ENCODE peak calls at places on chromosomes 7 and 10, in four cellular contexts. One of them, this sample, is unnamed.

GRCh38 chr7:46900312-46901263 is 681.3 kb downstream of the TNS3 start:
- ATAC-seq in effector memory CD8-positive, alpha-beta T cell: no peak
- ATAC-seq in heart left ventricle: peak; percentile 98
- ATAC-seq in left lobe of liver: no peak
- ATAC-seq in this sample: no peak

GRCh38 chr10:93461807-93462178 is 20.3 kb downstream of the MYOF start:
- ATAC-seq in effector memory CD8-positive, alpha-beta T cell: no peak
- ATAC-seq in heart left ventricle: no peak
- ATAC-seq in left lobe of liver: no peak
- ATAC-seq in this sample: no peak

GRCh38 chr7:114708646-114709045 is 213.2 kb upstream of the MDFIC start:
- ATAC-seq in effector memory CD8-positive, alpha-beta T cell: no peak
- ATAC-seq in heart left ventricle: no peak
- ATAC-seq in left lobe of liver: no peak
- ATAC-seq in this sample: no peak

GRCh38 chr10:95440326-95440725 is 120.8 kb downstream of the SORBS1 start:
- ATAC-seq in effector memory CD8-positive, alpha-beta T cell: no peak
- ATAC-seq in heart left ventricle: no peak
- ATAC-seq in left lobe of liver: no peak
- ATAC-seq in this sample: no peak

GRCh38 chr10:110504111-110504735 is 6.5 kb downstream of the DUSP5 start:
- ATAC-seq in effector memory CD8-positive, alpha-beta T cell: peak; percentile 89
- ATAC-seq in heart left ventricle: peak; percentile 4
- ATAC-seq in left lobe of liver: peak; percentile 40
- ATAC-seq in this sample: peak; percentile 54

GRCh38 chr10:102796407-102797176 is 40.6 kb downstream of the CYP17A1 start:
- ATAC-seq in effector memory CD8-positive, alpha-beta T cell: peak; percentile 97
- ATAC-seq in heart left ventricle: peak; percentile 97
- ATAC-seq in left lobe of liver: peak; percentile 91
- ATAC-seq in this sample: peak; percentile 92

GRCh38 chr7:6436385-6436685 is 11.4 kb downstream of the DAGLB start:
- ATAC-seq in effector memory CD8-positive, alpha-beta T cell: no peak
- ATAC-seq in heart left ventricle: peak; percentile 22
- ATAC-seq in left lobe of liver: peak; percentile 10
- ATAC-seq in this sample: peak; percentile 10

GRCh38 chr10:29470355-29470705 is 164.4 kb downstream of the SVIL start:
- ATAC-seq in effector memory CD8-positive, alpha-beta T cell: no peak
- ATAC-seq in heart left ventricle: peak; percentile 40
- ATAC-seq in left lobe of liver: peak; percentile 4
- ATAC-seq in this sample: peak; percentile 34

GRCh38 chr10:88065384-88066049 is 202.1 kb downstream of the PTEN start:
- ATAC-seq in effector memory CD8-positive, alpha-beta T cell: no peak
- ATAC-seq in heart left ventricle: peak; percentile 24
- ATAC-seq in left lobe of liver: no peak
- ATAC-seq in this sample: no peak

GRCh38 chr10:84429926-84430520 is 101.6 kb downstream of the CCSER2 start:
- ATAC-seq in effector memory CD8-positive, alpha-beta T cell: peak; percentile 95
- ATAC-seq in heart left ventricle: peak; percentile 54
- ATAC-seq in left lobe of liver: peak; percentile 94
- ATAC-seq in this sample: no peak

GRCh38 chr10:76881477-76882220 is 756.0 kb downstream of the KCNMA1 start:
- ATAC-seq in effector memory CD8-positive, alpha-beta T cell: no peak
- ATAC-seq in heart left ventricle: no peak
- ATAC-seq in left lobe of liver: no peak
- ATAC-seq in this sample: no peak

GRCh38 chr10:27513451-27514191 is 9.5 kb downstream of the RAB18 start:
- ATAC-seq in effector memory CD8-positive, alpha-beta T cell: peak; percentile 86
- ATAC-seq in heart left ventricle: no peak
- ATAC-seq in left lobe of liver: no peak
- ATAC-seq in this sample: no peak

GRCh38 chr10:128922172-128922571 is 544.9 kb upstream of the MGMT start:
- ATAC-seq in effector memory CD8-positive, alpha-beta T cell: no peak
- ATAC-seq in heart left ventricle: peak; percentile 43
- ATAC-seq in left lobe of liver: peak; percentile 55
- ATAC-seq in this sample: peak; percentile 83

GRCh38 chr10:69043931-69044531 is 43.9 kb upstream of the SRGN start:
- ATAC-seq in effector memory CD8-positive, alpha-beta T cell: peak; percentile 50
- ATAC-seq in heart left ventricle: no peak
- ATAC-seq in left lobe of liver: no peak
- ATAC-seq in this sample: no peak

GRCh38 chr10:32964261-32964660 is 6.2 kb upstream of the ITGB1 start:
- ATAC-seq in effector memory CD8-positive, alpha-beta T cell: no peak
- ATAC-seq in heart left ventricle: peak; percentile 35
- ATAC-seq in left lobe of liver: no peak
- ATAC-seq in this sample: no peak

GRCh38 chr10:102408081-102408727 is 10.4 kb downstream of the PSD start:
- ATAC-seq in effector memory CD8-positive, alpha-beta T cell: peak; percentile 6
- ATAC-seq in heart left ventricle: no peak
- ATAC-seq in left lobe of liver: no peak
- ATAC-seq in this sample: peak; percentile 23

This sample was measured in gastroesophageal sphincter.